ENCODE peak calls at places on chromosomes 5 and 9, in nine cellular contexts. V, A, S, J, G, B, D, T and W are unnamed samples.

GRCh38 chr5:132313378-132313777 is 19.2 kb downstream of the SLC22A4 start:
- DNase-seq in V (no peak), A (peak), S (no peak), J (peak), G (peak), B (no peak), D (no peak), T (no peak), W (no peak)

GRCh38 chr5:19880430-19880829 is 107.6 kb downstream of the CDH18 start:
- DNase-seq in V (no peak), A (no peak), S (no peak), J (no peak), G (no peak), B (no peak), D (no peak), T (no peak), W (no peak)

GRCh38 chr9:7974335-7975005 is 174.9 kb upstream of the DMAC1 start:
- DNase-seq in V (no peak), A (no peak), S (no peak), J (no peak), G (no peak), B (no peak), D (no peak), T (no peak), W (no peak)

GRCh38 chr9:104784098-104784497 is 20.2 kb downstream of the NIPSNAP3B start:
- DNase-seq in V (no peak), A (no peak), S (no peak), J (no peak), G (no peak), B (no peak), D (no peak), T (no peak), W (no peak)

GRCh38 chr9:93267681-93268505 is 84.0 kb downstream of the WNK2 start:
- DNase-seq in V (no peak), A (no peak), S (peak), J (no peak), G (no peak), B (no peak), D (no peak), T (no peak), W (no peak)

GRCh38 chr9:6733831-6734230 is 23.9 kb upstream of the KDM4C start:
- DNase-seq in V (no peak), A (no peak), S (no peak), J (no peak), G (no peak), B (no peak), D (no peak), T (no peak), W (no peak)

GRCh38 chr5:109701252-109701651 is 11.5 kb downstream of the MAN2A1 start:
- DNase-seq in V (no peak), A (no peak), S (no peak), J (no peak), G (no peak), B (no peak), D (no peak), T (no peak), W (no peak)

GRCh38 chr5:17315710-17316221 is 98.3 kb downstream of the BASP1 start:
- DNase-seq in V (no peak), A (peak), S (no peak), J (peak), G (peak), B (peak), D (no peak), T (no peak), W (no peak)

GRCh38 chr5:147822686-147823491 is 8.6 kb downstream of the SPINK1 start:
- DNase-seq in V (peak), A (peak), S (peak), J (peak), G (peak), B (peak), D (peak), T (peak), W (peak)

GRCh38 chr5:103232393-103232999 is 26.1 kb upstream of the MACIR start:
- DNase-seq in V (no peak), A (peak), S (no peak), J (peak), G (no peak), B (no peak), D (no peak), T (peak), W (no peak)

DNA sequence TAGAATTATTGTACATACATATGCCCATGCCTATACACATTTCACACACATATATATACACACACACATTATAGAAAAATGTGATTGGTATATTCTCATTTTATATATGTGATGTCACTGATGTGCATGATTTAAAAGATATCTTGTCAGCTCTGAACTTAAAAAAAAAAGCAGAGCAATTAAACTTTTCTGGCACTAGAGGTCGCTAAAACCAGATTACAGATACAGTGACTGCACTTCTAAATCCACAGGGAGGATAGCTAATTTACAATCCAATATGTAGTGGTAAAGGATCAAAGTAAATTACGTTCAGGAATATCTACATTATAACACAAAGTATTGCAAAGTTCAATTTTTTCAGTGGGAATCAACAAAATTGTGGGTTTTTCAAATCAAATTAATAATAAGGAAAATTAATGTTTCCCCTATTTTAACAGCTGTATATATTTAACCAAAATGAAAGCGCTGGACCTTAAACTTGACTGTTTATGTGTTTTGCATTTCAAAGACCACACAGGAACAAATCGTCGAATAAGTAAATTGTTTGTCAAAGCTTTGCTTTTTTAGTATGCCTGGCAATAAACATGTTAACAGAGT is 1201.2 kb upstream of the C9orf72 start:
- DNase-seq in V (no peak), A (peak), S (no peak), J (no peak), G (no peak), B (no peak), D (no peak), T (no peak), W (no peak)
- TF ChIP-seq CTCF in V (peak), A (peak), S (peak), J (no peak), G (peak), B (peak), D (no peak), T (peak), W (peak)

GRCh38 chr9:131641618-131642495 is 96.5 kb downstream of the PRRT1B start:
- DNase-seq in V (no peak), A (peak), S (peak), J (no peak), G (peak), B (no peak), D (no peak), T (peak), W (no peak)
- TF ChIP-seq CTCF in V (no peak), A (no peak), S (no peak), J (no peak), G (no peak), B (no peak), D (no peak), T (no peak), W (no peak)

DNA sequence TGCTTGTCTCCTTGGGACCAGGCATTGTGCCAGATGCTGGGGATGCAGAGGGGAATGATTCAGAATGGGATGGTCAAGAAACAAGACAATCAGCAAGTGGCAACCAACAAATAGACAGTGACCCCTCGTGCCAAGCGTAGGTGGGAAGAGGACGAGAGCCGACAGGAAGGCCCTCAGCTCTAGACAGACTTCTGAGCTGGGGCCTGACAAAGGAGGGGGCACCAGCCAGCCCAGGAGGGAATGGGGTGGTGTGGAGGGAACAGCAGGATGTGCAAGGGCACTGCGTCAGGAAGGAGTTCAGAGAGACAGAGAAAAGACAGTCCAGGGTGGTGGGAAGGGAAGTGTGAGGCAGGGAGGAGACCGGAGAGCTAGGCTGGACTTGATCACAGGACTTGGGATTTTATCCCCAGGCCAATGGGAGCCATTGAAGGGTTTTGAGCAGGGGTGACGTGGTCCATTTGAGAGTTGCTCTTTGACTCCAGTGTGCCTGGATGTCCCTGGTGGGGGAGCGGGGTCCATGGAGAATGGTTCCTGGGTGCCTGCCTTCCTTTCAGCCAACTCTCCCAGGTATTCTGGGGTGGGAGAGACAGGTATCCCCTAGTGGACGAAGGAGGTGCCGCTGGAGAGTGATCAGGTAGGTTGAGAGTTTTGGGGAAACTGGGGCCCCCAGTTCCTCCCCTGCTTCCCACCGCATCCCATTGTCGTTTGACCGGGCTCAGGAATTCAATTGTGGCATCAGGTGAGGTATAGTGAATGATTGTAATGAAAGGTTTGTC is 79.3 kb upstream of the ZNF618 start:
- DNase-seq in V (no peak), A (no peak), S (no peak), J (no peak), G (no peak), B (no peak), D (no peak), T (no peak), W (no peak)
- TF ChIP-seq CTCF in V (no peak), A (no peak), S (no peak), J (no peak), G (no peak), B (no peak), D (no peak), T (no peak), W (no peak)

DNA sequence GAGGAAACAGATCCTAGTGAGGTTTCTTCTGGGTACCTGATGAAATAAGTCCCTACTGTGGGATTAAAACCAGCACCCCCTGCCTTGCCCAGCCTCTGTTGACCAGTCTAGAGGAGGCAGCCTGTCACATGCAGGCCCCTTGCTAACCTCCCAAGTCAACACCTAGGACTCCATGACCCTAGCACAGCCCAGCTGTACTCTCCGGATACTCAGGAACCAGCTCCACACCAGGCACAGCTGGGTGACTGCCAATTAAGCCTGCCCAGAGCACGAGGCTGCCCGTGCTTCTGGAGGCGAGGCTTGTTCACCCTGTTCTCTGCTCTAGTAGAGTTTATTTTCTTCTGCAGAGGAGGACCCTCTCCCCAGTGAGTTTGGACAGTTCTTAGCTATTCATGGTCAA is 92.5 kb downstream of the SNX24 start:
- DNase-seq in V (no peak), A (peak), S (no peak), J (no peak), G (no peak), B (no peak), D (no peak), T (peak), W (no peak)
- TF ChIP-seq CTCF in V (no peak), A (no peak), S (no peak), J (no peak), G (no peak), B (no peak), D (no peak), T (no peak), W (no peak)

GRCh38 chr9:4548796-4549725 is 58.8 kb downstream of the SLC1A1 start:
- DNase-seq in V (peak), A (no peak), S (no peak), J (peak), G (no peak), B (no peak), D (no peak), T (no peak), W (peak)
- TF ChIP-seq CTCF in V (peak), A (peak), S (peak), J (peak), G (peak), B (peak), D (no peak), T (no peak), W (peak)